ENCODE peak calls at places on chromosomes 12 and 14, in seven cellular contexts. One of them, this sample, is unnamed.

GRCh38 chr12:53219956-53220856 is 11.8 kb downstream of the RARG start:
- DNase-seq in PC-9: peak
- DNase-seq in lower lobe of right lung: peak
- DNase-seq in AG04450: no peak
- DNase-seq in psoas muscle: peak
- DNase-seq in fibroblast of lung: peak
- DNase-seq in right lobe of liver: no peak
- DNase-seq in this sample: peak

GRCh38 chr12:57584690-57585089 is 6.3 kb upstream of the PIP4K2C start:
- DNase-seq in right lobe of liver: no peak
- DNase-seq in PC-9: no peak
- DNase-seq in lower lobe of right lung: no peak
- DNase-seq in AG04450: no peak
- DNase-seq in fibroblast of lung: no peak
- DNase-seq in psoas muscle: no peak
- DNase-seq in this sample: no peak

GRCh38 chr14:37586783-37587428 is 8.1 kb downstream of the FOXA1 start:
- DNase-seq in PC-9: no peak
- DNase-seq in right lobe of liver: no peak
- DNase-seq in lower lobe of right lung: no peak
- DNase-seq in AG04450: no peak
- DNase-seq in psoas muscle: no peak
- DNase-seq in fibroblast of lung: no peak
- DNase-seq in this sample: no peak

GRCh38 chr12:99996095-99996494 is 11.4 kb upstream of the ANKS1B start:
- DNase-seq in fibroblast of lung: no peak
- DNase-seq in PC-9: no peak
- DNase-seq in AG04450: no peak
- DNase-seq in lower lobe of right lung: no peak
- DNase-seq in psoas muscle: no peak
- DNase-seq in right lobe of liver: no peak
- DNase-seq in this sample: no peak

GRCh38 chr12:84492381-84492883 is 420.2 kb downstream of the SLC6A15 start:
- DNase-seq in psoas muscle: no peak
- DNase-seq in AG04450: no peak
- DNase-seq in fibroblast of lung: no peak
- DNase-seq in right lobe of liver: no peak
- DNase-seq in PC-9: no peak
- DNase-seq in lower lobe of right lung: no peak
- DNase-seq in this sample: no peak

GRCh38 chr12:119338593-119339363 is 4.2 kb downstream of the CCDC60 start:
- DNase-seq in PC-9: no peak
- DNase-seq in fibroblast of lung: no peak
- DNase-seq in psoas muscle: no peak
- DNase-seq in lower lobe of right lung: no peak
- DNase-seq in AG04450: no peak
- DNase-seq in right lobe of liver: no peak
- DNase-seq in this sample: no peak

GRCh38 chr12:31362759-31363415 is 36.9 kb upstream of the SINHCAF start:
- DNase-seq in AG04450: no peak
- DNase-seq in right lobe of liver: no peak
- DNase-seq in lower lobe of right lung: peak
- DNase-seq in PC-9: peak
- DNase-seq in fibroblast of lung: no peak
- DNase-seq in psoas muscle: no peak
- DNase-seq in this sample: no peak

GRCh38 chr12:131829351-131829794 is 1.2 kb downstream of the MMP17 start:
- DNase-seq in right lobe of liver: no peak
- DNase-seq in AG04450: no peak
- DNase-seq in psoas muscle: no peak
- DNase-seq in PC-9: no peak
- DNase-seq in fibroblast of lung: peak
- DNase-seq in lower lobe of right lung: no peak
- DNase-seq in this sample: no peak

GRCh38 chr14:60488175-60488574 is 2.3 kb upstream of the C14orf39 start:
- DNase-seq in right lobe of liver: no peak
- DNase-seq in lower lobe of right lung: no peak
- DNase-seq in PC-9: no peak
- DNase-seq in psoas muscle: no peak
- DNase-seq in fibroblast of lung: no peak
- DNase-seq in AG04450: no peak
- DNase-seq in this sample: no peak

GRCh38 chr12:122989874-122990400 is 9.5 kb downstream of the ARL6IP4 start:
- DNase-seq in AG04450: no peak
- DNase-seq in lower lobe of right lung: no peak
- DNase-seq in fibroblast of lung: no peak
- DNase-seq in psoas muscle: no peak
- DNase-seq in right lobe of liver: no peak
- DNase-seq in PC-9: no peak
- DNase-seq in this sample: no peak

GRCh38 chr12:62279961-62280360 is 19.8 kb downstream of the USP15 start:
- DNase-seq in fibroblast of lung: no peak
- DNase-seq in psoas muscle: no peak
- DNase-seq in right lobe of liver: no peak
- DNase-seq in lower lobe of right lung: no peak
- DNase-seq in PC-9: no peak
- DNase-seq in AG04450: no peak
- DNase-seq in this sample: no peak

GRCh38 chr14:34330846-34331245 is 131.2 kb downstream of the SPTSSA start:
- DNase-seq in AG04450: no peak
- DNase-seq in PC-9: no peak
- DNase-seq in fibroblast of lung: peak
- DNase-seq in psoas muscle: no peak
- DNase-seq in right lobe of liver: no peak
- DNase-seq in lower lobe of right lung: no peak
- DNase-seq in this sample: no peak

GRCh38 chr14:67934851-67935250 is 115.3 kb downstream of the RAD51B start:
- DNase-seq in fibroblast of lung: no peak
- DNase-seq in PC-9: no peak
- DNase-seq in psoas muscle: no peak
- DNase-seq in lower lobe of right lung: no peak
- DNase-seq in AG04450: no peak
- DNase-seq in right lobe of liver: no peak
- DNase-seq in this sample: no peak

GRCh38 chr14:80959448-80960006 is 4.1 kb downstream of the TSHR start:
- DNase-seq in psoas muscle: no peak
- DNase-seq in lower lobe of right lung: no peak
- DNase-seq in AG04450: no peak
- DNase-seq in fibroblast of lung: no peak
- DNase-seq in right lobe of liver: no peak
- DNase-seq in PC-9: no peak
- DNase-seq in this sample: no peak

GRCh38 chr14:106141242-106142220 is 615.1 kb downstream of the TMEM121 start:
- DNase-seq in right lobe of liver: no peak
- DNase-seq in fibroblast of lung: no peak
- DNase-seq in PC-9: no peak
- DNase-seq in AG04450: no peak
- DNase-seq in psoas muscle: peak
- DNase-seq in lower lobe of right lung: no peak
- DNase-seq in this sample: no peak

GRCh38 chr14:77989441-77989891 is 180.7 kb upstream of the NRXN3 start:
- DNase-seq in fibroblast of lung: no peak
- DNase-seq in AG04450: no peak
- DNase-seq in right lobe of liver: no peak
- DNase-seq in lower lobe of right lung: no peak
- DNase-seq in PC-9: no peak
- DNase-seq in psoas muscle: no peak
- DNase-seq in this sample: no peak

GRCh38 chr12:99049774-99050173 is 404.7 kb downstream of the APAF1 start:
- DNase-seq in fibroblast of lung: no peak
- DNase-seq in right lobe of liver: no peak
- DNase-seq in psoas muscle: no peak
- DNase-seq in AG04450: no peak
- DNase-seq in PC-9: no peak
- DNase-seq in lower lobe of right lung: no peak
- DNase-seq in this sample: no peak

DNA sequence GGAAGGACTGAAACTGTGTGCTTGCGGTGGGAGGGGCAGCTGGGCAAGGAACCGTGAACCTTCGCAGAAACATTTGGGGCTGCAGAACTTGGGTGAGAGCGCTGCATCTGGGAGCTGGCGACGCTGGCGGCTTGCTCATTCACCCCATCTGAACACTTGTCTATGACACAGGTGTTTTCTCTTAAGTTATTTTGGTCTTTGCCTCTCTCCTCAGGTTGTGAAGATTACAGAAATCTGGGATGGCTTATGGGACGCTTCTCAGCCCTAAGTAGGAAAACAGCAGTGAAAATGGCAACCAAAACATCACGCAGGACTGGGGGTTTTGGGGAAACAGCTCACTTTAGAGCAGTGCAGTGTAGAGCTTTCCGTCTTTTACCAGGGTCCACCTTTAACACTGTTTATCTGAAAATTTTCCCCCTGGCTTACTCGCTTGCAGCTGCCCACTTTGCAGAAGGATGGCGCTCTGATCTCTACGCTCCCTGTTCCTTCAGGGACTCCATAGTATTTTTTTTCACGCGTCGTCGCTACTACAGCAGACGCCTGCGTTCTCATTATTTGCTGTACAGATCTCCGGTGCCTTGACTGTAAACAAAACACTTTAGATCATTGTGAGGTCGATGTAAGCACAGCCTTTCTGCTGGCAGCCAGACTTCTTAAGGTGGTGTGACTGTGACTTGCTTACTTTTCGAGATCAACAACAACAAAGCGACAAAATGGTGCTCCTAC is 2.7 kb upstream of the CDKN1B start:
- DNase-seq in right lobe of liver: no peak
- DNase-seq in PC-9: no peak
- DNase-seq in fibroblast of lung: peak
- DNase-seq in lower lobe of right lung: peak
- DNase-seq in AG04450: no peak
- DNase-seq in psoas muscle: no peak
- DNase-seq in this sample: no peak
- H3K4me3 ChIP-seq in right lobe of liver: no peak
- H3K4me3 ChIP-seq in PC-9: no peak
- H3K4me3 ChIP-seq in fibroblast of lung: peak
- H3K4me3 ChIP-seq in lower lobe of right lung: peak
- H3K4me3 ChIP-seq in AG04450: peak
- H3K4me3 ChIP-seq in psoas muscle: peak
- H3K4me3 ChIP-seq in this sample: peak

DNA sequence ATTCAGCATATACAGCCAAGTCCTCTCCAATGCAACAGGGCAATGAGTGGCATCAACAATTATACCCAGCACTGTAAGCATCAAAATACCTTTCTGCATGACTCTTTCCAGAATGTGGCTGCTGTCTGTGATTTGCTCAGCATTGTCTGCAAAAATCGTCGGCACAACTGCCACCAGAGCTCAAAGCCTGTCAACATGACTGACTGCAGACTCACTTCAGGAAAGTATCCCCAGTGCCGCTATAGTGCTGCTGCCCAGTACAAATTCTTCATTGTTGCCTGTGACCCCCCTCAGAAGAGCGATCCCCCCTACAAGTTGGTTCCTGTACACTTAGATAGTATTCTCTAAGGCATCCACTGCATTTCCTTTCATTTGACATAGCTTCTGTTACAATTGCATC is 737 bp downstream of the RNASE6 start:
- DNase-seq in AG04450: no peak
- DNase-seq in PC-9: no peak
- DNase-seq in fibroblast of lung: no peak
- DNase-seq in right lobe of liver: no peak
- DNase-seq in psoas muscle: no peak
- DNase-seq in lower lobe of right lung: no peak
- DNase-seq in this sample: no peak
- H3K4me3 ChIP-seq in AG04450: no peak
- H3K4me3 ChIP-seq in PC-9: no peak
- H3K4me3 ChIP-seq in fibroblast of lung: no peak
- H3K4me3 ChIP-seq in right lobe of liver: no peak
- H3K4me3 ChIP-seq in psoas muscle: peak
- H3K4me3 ChIP-seq in lower lobe of right lung: peak
- H3K4me3 ChIP-seq in this sample: no peak

DNA sequence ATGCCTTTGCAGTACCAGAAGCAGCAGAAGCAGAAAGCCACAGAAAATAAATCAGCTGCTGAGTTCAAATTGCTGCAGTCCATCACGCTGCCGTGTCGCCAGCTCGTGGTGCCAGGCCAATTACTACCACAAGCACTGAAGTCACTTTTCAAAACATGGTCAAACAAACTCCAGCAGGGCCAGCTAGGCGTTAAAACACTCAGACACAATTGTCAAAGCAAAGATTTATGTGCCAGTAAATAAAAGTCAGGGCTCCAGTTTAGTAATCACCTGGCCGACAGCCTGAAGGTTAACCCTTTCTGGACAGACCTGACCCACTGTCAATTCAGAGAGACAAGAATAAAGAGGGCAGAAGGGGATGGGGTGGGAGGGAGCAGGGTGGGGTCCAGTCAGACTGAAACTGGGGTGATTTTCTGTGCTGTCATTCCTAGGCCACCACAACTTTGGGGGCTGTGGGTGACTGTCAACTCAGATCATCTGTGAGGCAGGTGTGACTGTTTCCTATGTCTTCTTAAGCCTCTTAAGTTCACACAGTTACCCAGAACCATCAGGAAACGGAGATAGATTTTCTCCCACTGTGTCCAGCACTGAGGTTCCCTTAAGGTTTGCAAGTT is 109.9 kb upstream of the FUT8 start:
- DNase-seq in right lobe of liver: no peak
- DNase-seq in lower lobe of right lung: peak
- DNase-seq in psoas muscle: no peak
- DNase-seq in PC-9: peak
- DNase-seq in fibroblast of lung: no peak
- DNase-seq in AG04450: no peak
- DNase-seq in this sample: no peak
- H3K4me3 ChIP-seq in right lobe of liver: no peak
- H3K4me3 ChIP-seq in lower lobe of right lung: no peak
- H3K4me3 ChIP-seq in psoas muscle: no peak
- H3K4me3 ChIP-seq in PC-9: no peak
- H3K4me3 ChIP-seq in fibroblast of lung: no peak
- H3K4me3 ChIP-seq in AG04450: no peak
- H3K4me3 ChIP-seq in this sample: no peak

DNA sequence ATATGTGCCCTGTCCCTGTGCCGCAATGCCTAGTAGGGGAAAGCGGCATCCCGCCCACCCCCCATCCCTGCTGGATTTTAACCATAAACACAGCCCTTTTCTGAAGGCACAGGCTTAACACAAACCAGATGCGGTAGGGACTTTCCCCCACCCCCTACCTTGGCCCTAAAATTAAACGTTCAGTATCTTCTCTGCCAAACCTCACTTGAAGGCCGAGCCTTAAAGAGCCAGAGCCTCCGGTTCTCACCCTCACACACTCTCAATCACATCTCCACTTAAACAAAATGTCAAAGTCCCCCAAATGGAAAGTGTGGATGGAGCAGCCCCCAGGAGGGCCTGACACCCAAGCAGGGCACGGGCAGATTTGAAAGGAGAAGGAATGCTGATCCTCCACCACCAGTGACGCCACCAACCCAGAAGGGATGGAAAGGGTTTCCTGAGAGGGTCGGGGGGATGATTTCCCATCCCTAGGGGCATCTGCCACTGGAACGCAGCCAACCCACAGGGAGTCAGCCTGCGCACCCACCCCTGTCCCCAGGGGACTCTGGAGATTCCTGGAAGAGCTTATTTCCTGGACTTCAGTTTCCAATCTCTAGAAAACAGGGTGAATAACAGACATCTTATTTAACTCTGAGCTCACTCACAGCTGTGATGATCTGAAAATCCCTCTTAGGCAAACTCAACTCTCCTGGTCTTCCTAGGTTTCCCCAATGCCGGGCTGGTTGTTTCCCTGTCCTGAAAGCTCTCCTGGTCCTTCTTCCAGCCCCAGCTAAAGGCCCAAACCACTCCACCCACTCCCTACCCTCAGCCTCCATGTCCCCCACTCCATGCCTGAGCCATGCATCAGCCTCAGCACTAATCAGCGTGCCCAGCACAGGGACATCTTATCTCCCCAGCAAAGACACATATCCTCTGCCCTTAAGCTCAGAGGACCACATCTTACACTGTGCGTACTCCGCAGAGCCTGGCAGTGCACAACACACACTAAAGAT is 26.3 kb downstream of the ACTN1 start:
- DNase-seq in fibroblast of lung: peak
- DNase-seq in psoas muscle: no peak
- DNase-seq in lower lobe of right lung: no peak
- DNase-seq in AG04450: peak
- DNase-seq in PC-9: no peak
- DNase-seq in right lobe of liver: no peak
- DNase-seq in this sample: peak
- H3K4me3 ChIP-seq in fibroblast of lung: peak
- H3K4me3 ChIP-seq in psoas muscle: no peak
- H3K4me3 ChIP-seq in lower lobe of right lung: peak
- H3K4me3 ChIP-seq in AG04450: peak
- H3K4me3 ChIP-seq in PC-9: no peak
- H3K4me3 ChIP-seq in right lobe of liver: no peak
- H3K4me3 ChIP-seq in this sample: no peak

This sample was measured in fibroblast of mammary gland.